ENCODE peak calls at places on chromosomes 2 and 18, in eight cellular contexts. X is skeletal muscle cell; S is NCI-H460; W is cardiac septum; Z is frontal cortex; B is pons; Y is activated B cell treated with CpG ODN at 0.5 μM for 24 hours; M is stimulated activated CD8-positive, alpha-beta memory T cell treated with anti-CD3 and anti-CD28 coated beads, Interleukin-15, amount 100 ng/mL, for 24 hours. I is an unnamed sample.

GRCh38 chr18:6795307-6795706 is 65.8 kb downstream of the ARHGAP28 start:
- DNase-seq in X (peak; percentile 49), S (no peak), W (no peak), Z (no peak), B (no peak), Y (no peak), M (no peak), I (no peak)

GRCh38 chr2:232348936-232349335 is 29.6 kb upstream of the ALPP start:
- DNase-seq in X (no peak), S (no peak), W (no peak), Z (no peak), B (no peak), Y (no peak), M (no peak), I (no peak)

GRCh38 chr2:155273314-155273713 is 574.8 kb downstream of the KCNJ3 start:
- DNase-seq in X (no peak), S (no peak), W (no peak), Z (no peak), B (no peak), Y (no peak), M (no peak), I (no peak)

GRCh38 chr2:218785103-218785502 is 3.2 kb downstream of the CYP27A1 start:
- DNase-seq in X (no peak), S (no peak), W (no peak), Z (no peak), B (no peak), Y (no peak), M (no peak), I (no peak)

GRCh38 chr2:162480067-162480466 is 136.1 kb downstream of the GCA start:
- DNase-seq in X (no peak), S (no peak), W (no peak), Z (no peak), B (no peak), Y (no peak), M (no peak), I (no peak)

GRCh38 chr2:14053105-14053504 is 579.4 kb upstream of the LRATD1 start:
- DNase-seq in X (no peak), S (no peak), W (no peak), Z (no peak), B (no peak), Y (no peak), M (no peak), I (no peak)

GRCh38 chr2:174761837-174762236 is 2.4 kb downstream of the CHRNA1 start:
- DNase-seq in X (peak; percentile 47), S (no peak), W (no peak), Z (no peak), B (no peak), Y (no peak), M (no peak), I (no peak)

GRCh38 chr2:171404258-171404657 is 29.5 kb downstream of the METTL8 start:
- DNase-seq in X (no peak), S (peak; percentile 6), W (no peak), Z (no peak), B (no peak), Y (no peak), M (no peak), I (peak; percentile 39)

GRCh38 chr2:237060518-237061312 is 25.0 kb upstream of the COPS8 start:
- DNase-seq in X (no peak), S (peak; percentile 57), W (no peak), Z (peak; percentile 8), B (peak; percentile 76), Y (no peak), M (no peak), I (peak; percentile 71)

GRCh38 chr2:241788572-241788971 is 11.9 kb downstream of the GAL3ST2 start:
- DNase-seq in X (no peak), S (no peak), W (no peak), Z (no peak), B (no peak), Y (peak; percentile 23), M (no peak), I (no peak)

GRCh38 chr2:83674050-83674449 is 785.0 kb downstream of the SUCLG1 start:
- DNase-seq in X (no peak), S (no peak), W (no peak), Z (no peak), B (no peak), Y (no peak), M (no peak), I (no peak)